ENCODE peak calls at places on chromosomes 11 and 22, in eight cellular contexts. A is endodermal cell; H is activated effector memory CD4-positive, alpha-beta T cell treated with Interleukin-2 at 50 U/mL for 16 hours; Y is ovary; V is SW480; W is stromal cell of bone marrow; J is LHCN-M2; U is psoas muscle. B is an unnamed sample.

GRCh38 chr11:69371731-69372588 is 78.0 kb downstream of the MYEOV start:
- DNase-seq in A (peak), H (no peak), Y (peak), V (no peak), W (no peak), J (no peak), U (no peak), B (no peak)

GRCh38 chr11:126284829-126285228 is 1.9 kb downstream of the TIRAP start:
- DNase-seq in A (no peak), H (peak), Y (peak), V (peak), W (peak), J (peak), U (peak), B (peak)

GRCh38 chr11:2803186-2804057 is 82.2 kb downstream of the CDKN1C start:
- DNase-seq in A (peak), H (no peak), Y (peak), V (no peak), W (no peak), J (no peak), U (peak), B (no peak)

GRCh38 chr11:26234451-26234850 is 97.5 kb upstream of the ANO3 start:
- DNase-seq in A (no peak), H (no peak), Y (no peak), V (no peak), W (no peak), J (no peak), U (no peak), B (no peak)

GRCh38 chr11:44894217-44894617 is 56.5 kb downstream of the TP53I11 start:
- DNase-seq in A (peak), H (peak), Y (peak), V (peak), W (peak), J (peak), U (peak), B (no peak)

GRCh38 chr22:37262346-37262745 is 18.3 kb upstream of the RAC2 start:
- DNase-seq in A (peak), H (no peak), Y (no peak), V (no peak), W (no peak), J (no peak), U (no peak), B (no peak)

GRCh38 chr11:75611823-75612222 is 49.8 kb downstream of the SERPINH1 start:
- DNase-seq in A (no peak), H (no peak), Y (no peak), V (no peak), W (no peak), J (no peak), U (no peak), B (no peak)

GRCh38 chr11:117441146-117441975 is 113.7 kb downstream of the CEP164 start:
- DNase-seq in A (no peak), H (no peak), Y (no peak), V (no peak), W (no peak), J (no peak), U (no peak), B (no peak)

GRCh38 chr11:79296113-79296512 is 144.7 kb downstream of the TENM4 start:
- DNase-seq in A (no peak), H (no peak), Y (no peak), V (no peak), W (no peak), J (no peak), U (no peak), B (no peak)

GRCh38 chr11:58490827-58491226 is 17.1 kb downstream of the OR5B21 start:
- DNase-seq in A (no peak), H (no peak), Y (no peak), V (no peak), W (no peak), J (no peak), U (no peak), B (no peak)

GRCh38 chr11:34594603-34595002 is 26.3 kb upstream of the EHF start:
- DNase-seq in A (no peak), H (no peak), Y (no peak), V (no peak), W (no peak), J (no peak), U (no peak), B (no peak)

GRCh38 chr22:36368359-36368983 is 19.3 kb downstream of the MYH9 start:
- DNase-seq in A (peak), H (no peak), Y (no peak), V (peak), W (no peak), J (peak), U (no peak), B (no peak)

GRCh38 chr11:34975482-34975881 is 59.1 kb downstream of the PDHX start:
- DNase-seq in A (no peak), H (no peak), Y (no peak), V (no peak), W (no peak), J (no peak), U (no peak), B (no peak)

GRCh38 chr11:12163181-12163841 is 52.9 kb downstream of the MICAL2 start:
- DNase-seq in A (peak), H (no peak), Y (peak), V (peak), W (no peak), J (peak), U (no peak), B (no peak)

GRCh38 chr11:130471731-130472433 is 23.4 kb downstream of the ADAMTS15 start:
- DNase-seq in A (no peak), H (no peak), Y (peak), V (no peak), W (no peak), J (no peak), U (no peak), B (no peak)

GRCh38 chr11:126338346-126339055 is 17.0 kb upstream of the ST3GAL4 start:
- DNase-seq in A (no peak), H (no peak), Y (no peak), V (no peak), W (no peak), J (no peak), U (no peak), B (no peak)

GRCh38 chr11:26599421-26599820 is 27.4 kb upstream of the MUC15 start:
- DNase-seq in A (no peak), H (no peak), Y (no peak), V (peak), W (peak), J (peak), U (no peak), B (no peak)

GRCh38 chr11:106070606-106071005 is 6.5 kb downstream of the KBTBD3 start:
- DNase-seq in A (no peak), H (no peak), Y (no peak), V (no peak), W (no peak), J (no peak), U (no peak), B (no peak)

GRCh38 chr22:19406846-19407245 is 24.7 kb downstream of the HIRA start:
- DNase-seq in A (no peak), H (no peak), Y (no peak), V (no peak), W (no peak), J (no peak), U (no peak), B (no peak)

GRCh38 chr22:27100789-27101188 is 443.4 kb downstream of the MIAT start:
- DNase-seq in A (peak), H (no peak), Y (peak), V (peak), W (no peak), J (peak), U (no peak), B (no peak)

GRCh38 chr11:5197538-5197937 is 2.9 kb downstream of the OR51V1 start:
- DNase-seq in A (no peak), H (no peak), Y (no peak), V (no peak), W (peak), J (no peak), U (no peak), B (no peak)

GRCh38 chr11:35178862-35179261 is 39.9 kb downstream of the CD44 start:
- DNase-seq in A (no peak), H (no peak), Y (no peak), V (no peak), W (no peak), J (peak), U (no peak), B (no peak)

GRCh38 chr22:45188779-45189178 is 25.1 kb downstream of the NUP50 start:
- DNase-seq in A (peak), H (no peak), Y (no peak), V (no peak), W (no peak), J (no peak), U (no peak), B (no peak)

GRCh38 chr11:60428517-60428916 is 855 bp upstream of the MS4A5 start:
- DNase-seq in A (no peak), H (no peak), Y (no peak), V (peak), W (no peak), J (peak), U (no peak), B (no peak)

GRCh38 chr22:49678137-49678841 is 149.4 kb downstream of the BRD1 start:
- DNase-seq in A (peak), H (no peak), Y (no peak), V (no peak), W (no peak), J (no peak), U (no peak), B (no peak)

B was measured in glomerular endothelial cell.